ENCODE peak calls at places on chromosome X, in five cellular contexts. K is mesenchymal stem cell, R is neuronal stem cell, Z is H1, L is trophoblast cell. O is an unnamed sample.

GRCh38 chrX:53291596-53291995 is 10.2 kb upstream of the IQSEC2 start:
- DNase-seq in Z (no peak), L (no peak), K (no peak), R (no peak), O (no peak)

GRCh38 chrX:133171962-133172708 is 46.0 kb downstream of the TFDP3 start:
- DNase-seq in Z (no peak), K (peak), L (peak), R (peak), O (no peak)

GRCh38 chrX:66004928-66005831 is 34.7 kb downstream of the VSIG4 start:
- DNase-seq in R (no peak), L (no peak), Z (no peak), K (no peak), O (no peak)

GRCh38 chrX:2828404-2829065 is at the start of gene GYG2:
- DNase-seq in R (peak), Z (no peak), L (peak), K (peak), O (peak)

GRCh38 chrX:118353081-118353850 is 7.4 kb downstream of the WDR44 start:
- DNase-seq in R (no peak), K (peak), Z (no peak), L (peak), O (no peak)

GRCh38 chrX:45715787-45716186 is 515.1 kb upstream of the DIPK2B start:
- DNase-seq in K (no peak), Z (no peak), R (no peak), L (no peak), O (no peak)

GRCh38 chrX:134525086-134525792 is 65.3 kb downstream of the HPRT1 start:
- DNase-seq in K (peak), R (no peak), L (no peak), Z (no peak), O (no peak)

GRCh38 chrX:119885554-119886428 is 9.9 kb upstream of the AKAP14 start:
- DNase-seq in Z (no peak), L (no peak), R (no peak), K (peak), O (no peak)

GRCh38 chrX:7068939-7069367 is 78.6 kb upstream of the STS start:
- DNase-seq in Z (no peak), K (no peak), R (no peak), L (peak), O (peak)

GRCh38 chrX:14923761-14924160 is 50.5 kb downstream of the MOSPD2 start:
- DNase-seq in R (no peak), L (peak), Z (no peak), K (no peak), O (no peak)

GRCh38 chrX:112356031-112356430 is 273.5 kb upstream of the TRPC5 start:
- DNase-seq in L (no peak), K (no peak), R (no peak), Z (no peak), O (no peak)

GRCh38 chrX:40197071-40197470 is 99.3 kb upstream of the BCOR start:
- DNase-seq in K (no peak), Z (no peak), L (no peak), R (no peak), O (no peak)

GRCh38 chrX:13933352-13933751 is 96.3 kb downstream of the GEMIN8 start:
- DNase-seq in Z (no peak), L (no peak), R (no peak), K (no peak), O (no peak)

GRCh38 chrX:65451663-65452062 is 82.9 kb downstream of the LAS1L start:
- DNase-seq in R (no peak), K (peak), Z (no peak), L (peak), O (no peak)

GRCh38 chrX:17759990-17760389 is 22.7 kb downstream of the SCML1 start:
- DNase-seq in K (no peak), R (no peak), Z (no peak), L (no peak), O (no peak)

GRCh38 chrX:456146-456545 is 69.4 kb upstream of the PPP2R3B start:
- DNase-seq in K (no peak), L (no peak), Z (no peak), R (no peak), O (no peak)

GRCh38 chrX:50495616-50496015 is 25.0 kb upstream of the DGKK start:
- DNase-seq in L (no peak), R (no peak), K (no peak), Z (no peak), O (no peak)

GRCh38 chrX:115494133-115494532 is 66.8 kb upstream of the PLS3 start:
- DNase-seq in R (no peak), K (no peak), Z (no peak), L (no peak), O (no peak)

GRCh38 chrX:3576886-3577516 is 136.4 kb downstream of the PRKX start:
- DNase-seq in R (no peak), L (no peak), K (peak), Z (no peak), O (no peak)

GRCh38 chrX:13295841-13296240 is 24.0 kb downstream of the ATXN3L start:
- DNase-seq in L (no peak), Z (no peak), K (no peak), R (no peak), O (no peak)

GRCh38 chrX:18897611-18898010 is 86.3 kb downstream of the PHKA2 start:
- DNase-seq in R (no peak), L (no peak), K (no peak), Z (no peak), O (no peak)

GRCh38 chrX:134537179-134537945 is 77.4 kb downstream of the HPRT1 start:
- DNase-seq in K (peak), R (no peak), Z (no peak), L (peak), O (no peak)

GRCh38 chrX:118550792-118551191 is 55.2 kb downstream of the DOCK11 start:
- DNase-seq in L (peak), K (no peak), Z (no peak), R (no peak), O (no peak)

GRCh38 chrX:43961699-43962098 is 11.5 kb downstream of the NDP start:
- DNase-seq in K (no peak), R (no peak), Z (no peak), L (peak), O (no peak)

GRCh38 chrX:129653181-129653984 is 1.4 kb downstream of the APLN start:
- DNase-seq in L (no peak), R (no peak), Z (no peak), K (no peak), O (peak)

GRCh38 chrX:115410731-115411435 is 121.4 kb downstream of the LUZP4 start:
- DNase-seq in K (no peak), L (no peak), R (no peak), Z (no peak), O (no peak)

GRCh38 chrX:30310429-30311206 is 1.4 kb upstream of the NR0B1 start:
- DNase-seq in R (no peak), K (no peak), L (no peak), Z (no peak), O (no peak)

GRCh38 chrX:44935172-44935571 is 62.2 kb downstream of the KDM6A start:
- DNase-seq in Z (no peak), L (no peak), K (no peak), R (no peak), O (no peak)

GRCh38 chrX:69020316-69020715 is 144.9 kb downstream of the PJA1 start:
- DNase-seq in K (no peak), L (no peak), Z (no peak), R (no peak), O (no peak)

GRCh38 chrX:116009871-116010710 is 160.5 kb upstream of the AGTR2 start:
- DNase-seq in K (no peak), R (no peak), L (no peak), Z (no peak), O (peak)

GRCh38 chrX:28586891-28587635 is at the start of gene IL1RAPL1:
- DNase-seq in K (peak), R (no peak), Z (no peak), L (no peak), O (no peak)

GRCh38 chrX:125646195-125646594 is 326.5 kb downstream of the TEX13C start:
- DNase-seq in L (peak), Z (no peak), K (no peak), R (no peak), O (no peak)

DNA sequence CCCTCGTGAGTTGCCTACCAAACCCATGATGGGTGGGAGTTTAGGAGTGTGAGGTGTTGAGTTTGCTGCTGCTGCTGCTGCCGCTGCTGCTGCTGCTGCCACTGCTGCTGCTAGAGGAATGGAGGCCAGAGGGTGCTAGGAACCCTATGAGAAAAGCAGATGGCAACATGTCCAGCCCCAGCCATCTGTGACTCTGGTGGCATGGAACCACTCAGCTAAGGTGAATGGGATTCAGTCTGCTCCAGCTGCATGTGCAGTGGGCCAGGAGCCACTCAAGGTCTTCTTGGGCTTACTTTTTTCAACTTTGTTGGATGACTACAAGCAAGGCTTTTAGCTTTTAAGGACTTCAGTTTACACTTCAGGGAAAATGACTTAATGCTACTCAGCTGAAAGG is 103.8 kb downstream of the RTL5 start:
- DNase-seq in Z (no peak), L (no peak), R (no peak), K (no peak), O (peak)
- H2AK5ac ChIP-seq in Z (no peak), L (no peak), R (no peak), K (no peak), O (no peak)

GRCh38 chrX:41350150-41350975 is 16.4 kb downstream of the DDX3X start:
- DNase-seq in Z (no peak), R (no peak), L (peak), K (peak), O (no peak)
- H2BK5ac ChIP-seq in Z (no peak), R (no peak), L (no peak), K (no peak), O (no peak)

DNA sequence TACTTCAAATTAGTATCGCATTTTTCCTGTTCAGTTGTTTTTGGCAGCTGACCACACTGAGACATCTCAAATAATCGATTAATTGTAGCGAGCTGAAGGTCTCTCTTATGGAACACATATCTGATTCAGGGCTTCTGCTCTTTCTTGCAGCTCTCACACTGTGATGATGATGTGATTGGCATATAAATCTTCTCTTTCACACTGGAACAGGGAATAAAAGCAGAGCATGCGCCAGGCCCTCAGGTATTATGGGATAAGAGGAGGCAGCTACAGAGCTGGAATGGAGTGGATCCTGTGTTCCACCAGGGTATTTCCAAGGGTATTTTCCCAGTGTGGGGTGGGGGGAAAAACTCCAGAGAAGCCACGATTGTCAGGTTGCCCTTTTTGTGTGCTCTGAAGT is 265.4 kb upstream of the CASK start:
- DNase-seq in K (no peak), R (no peak), Z (no peak), L (no peak), O (no peak)
- H2BK12ac ChIP-seq in K (no peak), R (no peak), Z (no peak), L (no peak), O (no peak)

DNA sequence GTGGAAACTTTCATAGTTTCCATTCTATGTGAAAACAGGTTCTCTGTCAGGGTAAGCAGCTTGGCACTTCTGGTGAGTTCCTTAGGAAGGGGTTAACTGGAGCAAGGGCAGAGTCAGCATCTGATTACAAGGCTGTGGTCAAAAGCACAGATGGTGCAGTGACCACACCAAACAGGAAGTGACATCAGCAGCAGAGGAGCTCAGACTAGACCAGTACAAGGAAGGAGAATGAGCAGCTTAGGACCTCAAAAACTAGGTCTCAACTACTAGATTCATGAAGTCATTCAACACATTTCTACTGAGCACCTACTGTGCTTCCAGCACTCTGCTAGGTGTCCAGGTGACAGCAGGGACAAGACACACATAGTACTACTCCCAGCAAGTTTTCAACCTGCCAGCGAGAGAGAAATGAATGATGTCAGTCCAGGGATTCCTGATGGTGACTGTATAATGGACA is 130.2 kb downstream of the AMELX start:
- DNase-seq in L (no peak), K (peak), Z (no peak), R (no peak), O (no peak)
- H2AK5ac ChIP-seq in L (no peak), K (no peak), Z (no peak), R (no peak), O (no peak)

DNA sequence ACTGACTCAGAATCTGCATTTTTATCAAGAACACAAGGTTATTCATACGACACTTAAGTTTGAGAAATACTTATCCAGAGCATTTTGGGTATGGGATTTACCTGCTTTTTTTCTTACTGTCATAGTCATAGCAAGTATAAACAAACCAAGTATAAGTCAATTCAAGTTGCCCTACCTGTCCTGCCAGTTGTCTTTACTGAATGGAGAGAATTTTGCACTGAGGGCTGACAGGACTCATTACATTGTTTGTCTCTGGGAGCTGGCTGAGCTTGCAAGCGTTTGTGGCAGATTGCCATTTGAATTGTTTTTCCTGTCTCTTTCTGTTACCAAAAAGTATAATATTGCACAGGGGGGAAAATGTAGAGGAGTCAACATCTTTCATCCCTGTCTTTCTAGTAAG is 278.9 kb upstream of the MAGEC2 start:
- DNase-seq in R (no peak), Z (no peak), L (peak), K (no peak), O (no peak)
- H2BK5ac ChIP-seq in R (no peak), Z (no peak), L (no peak), K (no peak), O (no peak)

GRCh38 chrX:9890541-9891200 is 76.5 kb upstream of the CLDN34 start:
- DNase-seq in Z (no peak), L (no peak), R (no peak), K (no peak), O (no peak)

GRCh38 chrX:9899640-9900075 is 67.5 kb upstream of the CLDN34 start:
- DNase-seq in K (peak), Z (no peak), R (peak), L (no peak), O (no peak)

GRCh38 chrX:9897761-9898161 is 69.4 kb upstream of the CLDN34 start:
- DNase-seq in Z (no peak), R (no peak), K (peak), L (peak), O (no peak)

GRCh38 chrX:9895225-9895912 is 71.8 kb upstream of the CLDN34 start:
- DNase-seq in Z (no peak), L (no peak), K (no peak), R (no peak), O (no peak)
- H2BK12ac ChIP-seq in Z (no peak), L (no peak), K (no peak), R (no peak), O (no peak)

DNA sequence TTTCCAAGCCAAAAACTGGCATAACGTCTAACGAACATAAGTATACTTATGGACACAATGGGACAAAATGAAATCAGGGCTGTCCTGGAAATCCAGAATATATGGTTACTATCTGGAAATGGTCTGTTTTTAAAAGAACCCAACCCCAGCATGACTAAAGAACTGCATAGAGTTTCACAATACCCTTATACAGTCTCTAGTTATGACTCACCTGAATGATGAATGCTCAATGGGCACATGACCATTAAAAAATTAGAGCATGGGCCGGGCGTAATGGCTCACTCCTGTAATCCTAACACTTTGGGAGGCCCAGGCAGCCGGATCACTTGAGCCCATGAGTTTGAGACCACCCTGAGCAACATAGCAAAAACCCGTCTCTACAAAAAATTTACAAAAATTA is 31.8 kb downstream of the AMMECR1 start:
- DNase-seq in K (peak), R (no peak), L (peak), Z (no peak), O (no peak)
- H2AK5ac ChIP-seq in K (no peak), R (no peak), L (no peak), Z (no peak), O (no peak)

O was measured in H9.